ENCODE peak calls at places on chromosomes 13 and 19, in six cellular contexts. V is CD4-positive, CD25-positive, alpha-beta regulatory T cell; P is Panc1; X is left ventricle myocardium inferior; I is heart left ventricle; B is SJSA1. W is an unnamed sample.

GRCh38 chr19:17074628-17075034 is 621 bp downstream of the HAUS8 start:
- DNase-seq in I (no peak), X (no peak), P (no peak), V (no peak), B (no peak), W (no peak)

GRCh38 chr19:48445256-48445605 is 552 bp upstream of the GRWD1 start:
- DNase-seq in B (no peak), V (no peak), P (no peak), X (no peak), I (no peak), W (no peak)

GRCh38 chr13:54383604-54384003 is 1355.0 kb downstream of the OLFM4 start:
- DNase-seq in X (no peak), B (no peak), P (no peak), V (no peak), I (no peak), W (no peak)

GRCh38 chr13:95360464-95361097 is 59.3 kb upstream of the ABCC4 start:
- DNase-seq in P (peak; percentile 25), X (no peak), B (no peak), I (no peak), V (no peak), W (no peak)

GRCh38 chr19:23075031-23075733 is 41.6 kb upstream of the ZNF730 start:
- DNase-seq in V (no peak), I (peak; percentile 75), B (no peak), X (peak; percentile 57), P (no peak), W (no peak)

GRCh38 chr19:38264486-38265212 is at the start of gene SPINT2:
- DNase-seq in I (no peak), B (no peak), X (no peak), P (no peak), V (no peak), W (no peak)

GRCh38 chr13:76293751-76294150 is 592.5 kb downstream of the KCTD12 start:
- DNase-seq in B (no peak), I (no peak), P (no peak), V (no peak), X (no peak), W (no peak)

GRCh38 chr19:40533508-40533907 is 43.2 kb upstream of the SHKBP1 start:
- DNase-seq in X (no peak), V (no peak), I (no peak), B (no peak), P (no peak), W (no peak)

GRCh38 chr13:79349011-79349410 is 57.0 kb downstream of the RBM26 start:
- DNase-seq in B (no peak), I (no peak), P (no peak), V (no peak), X (no peak), W (no peak)

GRCh38 chr19:18951721-18952281 is 10.8 kb upstream of the HOMER3 start:
- DNase-seq in I (no peak), V (no peak), P (no peak), X (no peak), B (no peak), W (no peak)

GRCh38 chr13:22801402-22802003 is 379.3 kb upstream of the SGCG start:
- DNase-seq in B (no peak), V (no peak), I (no peak), P (no peak), X (no peak), W (no peak)

GRCh38 chr13:46687810-46688209 is 109.2 kb downstream of the ESD start:
- DNase-seq in B (no peak), I (no peak), P (no peak), V (no peak), X (no peak), W (no peak)

GRCh38 chr13:41029629-41030028 is 10.5 kb upstream of the ELF1 start:
- DNase-seq in I (no peak), P (no peak), X (no peak), V (no peak), B (no peak), W (no peak)

GRCh38 chr19:17764348-17764747 is 13.1 kb downstream of the FCHO1 start:
- DNase-seq in I (no peak), B (no peak), P (no peak), V (no peak), X (no peak), W (no peak)

GRCh38 chr13:34750078-34750703 is 191.9 kb upstream of the NBEA start:
- DNase-seq in I (peak; percentile 61), V (no peak), P (no peak), X (peak; percentile 23), B (no peak), W (no peak)

GRCh38 chr13:33610471-33611015 is 207.4 kb upstream of the RFC3 start:
- DNase-seq in I (peak; percentile 85), X (peak; percentile 78), P (no peak), B (peak; percentile 12), V (peak; percentile 19), W (peak; percentile 37)

GRCh38 chr13:27644302-27644701 is 22.6 kb downstream of the POLR1D start:
- DNase-seq in B (no peak), I (no peak), V (no peak), P (no peak), X (no peak), W (no peak)

GRCh38 chr19:18055967-18056366 is 30.8 kb downstream of the IL12RB1 start:
- DNase-seq in X (no peak), V (no peak), I (no peak), B (no peak), P (no peak), W (no peak)

GRCh38 chr19:29318581-29318980 is 105.6 kb upstream of the UQCRFS1 start:
- DNase-seq in P (no peak), I (no peak), V (no peak), X (no peak), B (no peak), W (no peak)

GRCh38 chr19:29321116-29321515 is 108.2 kb upstream of the UQCRFS1 start:
- DNase-seq in B (no peak), P (no peak), I (no peak), X (no peak), V (no peak), W (no peak)

GRCh38 chr19:29323046-29323971 is 110.4 kb upstream of the UQCRFS1 start:
- DNase-seq in X (no peak), I (no peak), P (no peak), B (no peak), V (no peak), W (no peak)

GRCh38 chr19:29320611-29321010 is 107.7 kb upstream of the UQCRFS1 start:
- DNase-seq in B (no peak), X (no peak), V (no peak), P (no peak), I (no peak), W (no peak)

GRCh38 chr19:29320076-29320475 is 107.1 kb upstream of the UQCRFS1 start:
- DNase-seq in B (no peak), P (no peak), I (no peak), V (no peak), X (no peak), W (no peak)
- H3K9me3 ChIP-seq in B (no peaks in the 10 kb centered on the region), P (no peaks in the 10 kb centered on the region), I (no peaks in the 10 kb centered on the region), V (no peaks in the 10 kb centered on the region), X (no peaks in the 10 kb centered on the region), W (no peaks in the 10 kb centered on the region)

GRCh38 chr13:111630411-111630810 is 310.0 kb downstream of the TEX29 start:
- DNase-seq in P (no peak), X (no peak), V (no peak), B (no peak), I (no peak), W (no peak)
- H3K4me3 ChIP-seq in P (no peak overlapping the region), X (no peak overlapping the region), V (no peak overlapping the region), B (no peak overlapping the region), I (no peak overlapping the region), W (no peak overlapping the region)

GRCh38 chr19:29966594-29967249 is 24.7 kb downstream of the URI1 start:
- DNase-seq in B (peak; percentile 23), P (no peak), X (no peak), V (no peak), I (no peak), W (no peak)
- H3K27ac ChIP-seq in B (no peak overlapping the region), P (no peak overlapping the region), X (no peak overlapping the region), V (no peak overlapping the region), I (no peak overlapping the region), W (no peak overlapping the region)

GRCh38 chr19:44476559-44477408 is 23.5 kb downstream of the ZNF180 start:
- DNase-seq in X (no peak), I (no peak), P (no peak), B (peak; percentile 39), V (no peak), W (no peak)
- H3K9me3 ChIP-seq in X (peaks cover 100% of the 10 kb centered on the region), I (peaks cover 100% of the 10 kb centered on the region), P (peaks cover 74% of the 10 kb centered on the region), B (peaks cover 83% of the 10 kb centered on the region), V (peaks cover 96% of the 10 kb centered on the region), W (peaks cover 87% of the 10 kb centered on the region)

DNA sequence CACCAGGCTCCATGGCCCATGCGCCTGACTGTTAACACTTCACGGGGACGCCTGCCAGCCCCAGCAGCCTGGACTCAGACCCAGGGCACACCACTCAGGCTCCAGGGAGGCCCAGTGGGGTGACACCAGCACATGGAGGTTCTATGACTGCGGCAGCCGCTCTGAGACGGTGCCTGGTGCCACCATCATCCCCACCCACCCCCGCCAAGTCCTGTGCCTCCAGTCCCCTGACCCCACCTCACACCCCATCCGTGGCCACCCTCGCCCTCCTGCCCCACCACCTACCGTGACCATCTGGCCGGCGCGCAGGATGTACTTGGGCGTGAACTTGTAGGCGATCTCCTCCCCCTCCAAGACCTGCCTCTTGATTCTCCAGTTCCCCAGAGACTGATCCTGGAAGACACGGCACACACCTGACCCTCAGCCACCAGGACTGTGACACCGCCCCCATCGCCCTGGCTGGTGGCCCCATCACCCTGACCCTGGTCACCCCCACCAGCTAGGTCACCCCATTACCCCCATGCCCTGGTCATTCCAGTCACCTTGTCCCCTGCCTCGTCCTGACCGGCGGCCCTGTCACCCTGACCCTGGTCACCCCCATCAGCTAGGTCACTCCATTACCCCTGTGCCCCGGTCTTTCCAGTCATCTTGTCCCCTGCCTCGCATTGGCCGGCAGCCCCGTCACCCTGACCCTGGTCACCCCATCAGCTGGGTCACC is 4.9 kb upstream of the TIMM13 start:
- DNase-seq in B (no peak), V (no peak), I (no peak), P (no peak), X (no peak), W (no peak)
- H3K4me3 ChIP-seq in B (no peak overlapping the region), V (no peak overlapping the region), I (no peak overlapping the region), P (no peak overlapping the region), X (no peak overlapping the region), W (no peak overlapping the region)

DNA sequence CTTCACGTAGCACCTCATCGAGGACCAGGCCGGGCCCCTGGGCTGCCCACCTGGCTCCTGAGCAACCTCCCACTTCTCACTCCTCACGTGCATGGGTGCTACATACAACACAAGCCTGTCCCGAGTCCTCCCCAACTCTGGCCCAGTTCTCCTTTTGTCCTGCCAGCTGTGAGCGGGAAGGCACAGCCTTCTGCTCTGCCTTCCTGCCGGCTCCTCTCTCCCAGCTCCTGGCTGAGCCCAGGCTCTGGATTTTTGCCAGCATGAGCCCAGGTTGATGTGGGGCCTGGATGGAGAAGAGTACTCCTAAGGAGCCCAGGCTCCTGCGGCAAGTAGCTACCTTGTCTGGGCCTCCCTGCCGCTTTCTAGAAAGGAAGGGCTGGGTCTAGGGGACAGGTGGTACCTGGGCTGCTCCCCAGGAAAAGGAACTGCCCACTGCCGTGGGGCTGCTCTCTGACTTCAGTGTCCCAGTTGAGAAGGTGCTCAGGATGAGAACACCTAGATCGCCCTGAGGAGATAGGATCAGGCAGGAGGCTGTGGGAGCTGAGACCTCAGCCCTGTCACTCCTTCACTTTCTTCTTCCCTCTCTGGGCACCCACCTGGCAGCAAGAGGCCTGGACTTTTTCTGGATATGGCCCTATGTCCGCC is 23.6 kb downstream of the LYL1 start:
- DNase-seq in X (no peak), P (no peak), I (no peak), V (no peak), B (no peak), W (no peak)
- H3K27ac ChIP-seq in X (peak overlapping the region; percentile 86), P (peak overlapping the region; percentile 23), I (peak overlapping the region; percentile 80), V (no peak overlapping the region), B (no peak overlapping the region), W (peak overlapping the region; percentile 73)

W was measured in Peyer's patch.